ENCODE peak calls at places on chromosome 17, in four cellular contexts. Q, V, K and E are unnamed samples.

GRCh38 chr17:40442392-40443195 is 656 bp upstream of the IGFBP4 start:
- DNase-seq in V (no peak), K (no peak), Q (no peak), E (no peak)

GRCh38 chr17:76538941-76539340 is 903 bp upstream of the PRCD start:
- DNase-seq in K (no peak), Q (no peak), V (no peak), E (no peak)

GRCh38 chr17:35586569-35587073 is 501 bp upstream of the AP2B1 start:
- DNase-seq in Q (no peak), V (no peak), K (no peak), E (no peak)

GRCh38 chr17:76410328-76410965 is 26.0 kb downstream of the SPHK1 start:
- DNase-seq in V (no peak), K (no peak), Q (no peak), E (no peak)

GRCh38 chr17:79038545-79039135 is 14.7 kb downstream of the C1QTNF1 start:
- DNase-seq in Q (peak), K (no peak), V (no peak), E (peak)

GRCh38 chr17:70624208-70624607 is 454.9 kb downstream of the KCNJ2 start:
- DNase-seq in K (no peak), V (no peak), Q (no peak), E (no peak)

GRCh38 chr17:4082136-4082924 is 60.5 kb downstream of the ZZEF1 start:
- DNase-seq in V (no peak), Q (no peak), K (no peak), E (no peak)

GRCh38 chr17:82272495-82273326 is 789 bp downstream of the CSNK1D start:
- DNase-seq in V (peak), Q (peak), K (peak), E (peak)

GRCh38 chr17:14494161-14494560 is 193.3 kb downstream of the HS3ST3B1 start:
- DNase-seq in K (no peak), V (no peak), Q (no peak), E (no peak)

GRCh38 chr17:44001461-44001920 is 2.9 kb upstream of the NAGS start:
- DNase-seq in Q (no peak), K (no peak), V (no peak), E (no peak)

GRCh38 chr17:66420961-66421371 is 118.6 kb downstream of the PRKCA start:
- DNase-seq in K (no peak), V (no peak), Q (peak), E (peak)

GRCh38 chr17:10050597-10051101 is 145.6 kb upstream of the RCVRN start:
- DNase-seq in Q (peak), K (no peak), V (no peak), E (no peak)

GRCh38 chr17:21242780-21243515 is 10.3 kb downstream of the NATD1 start:
- DNase-seq in Q (no peak), K (no peak), V (no peak), E (no peak)

GRCh38 chr17:46772013-46772878 is 46.2 kb downstream of the WNT3 start:
- DNase-seq in V (no peak), Q (no peak), K (peak), E (peak)

GRCh38 chr17:79623786-79624657 is 13.2 kb upstream of the RBFOX3 start:
- DNase-seq in V (no peak), K (peak), Q (no peak), E (no peak)

GRCh38 chr17:81153340-81153803 is 11.9 kb upstream of the PVALEF start:
- DNase-seq in V (no peak), K (no peak), Q (peak), E (no peak)

GRCh38 chr17:19672009-19672837 is 23.7 kb downstream of the ALDH3A2 start:
- DNase-seq in Q (no peak), K (no peak), V (no peak), E (no peak)

GRCh38 chr17:45914036-45914717 is 19.8 kb downstream of the MAPT start:
- DNase-seq in V (no peak), K (no peak), Q (no peak), E (no peak)

GRCh38 chr17:70100983-70101382 is 26.0 kb downstream of the KCNJ16 start:
- DNase-seq in K (no peak), V (no peak), Q (no peak), E (no peak)

GRCh38 chr17:37233001-37233400 is 142.8 kb upstream of the C17orf78 start:
- DNase-seq in K (no peak), V (no peak), Q (no peak), E (no peak)

DNA sequence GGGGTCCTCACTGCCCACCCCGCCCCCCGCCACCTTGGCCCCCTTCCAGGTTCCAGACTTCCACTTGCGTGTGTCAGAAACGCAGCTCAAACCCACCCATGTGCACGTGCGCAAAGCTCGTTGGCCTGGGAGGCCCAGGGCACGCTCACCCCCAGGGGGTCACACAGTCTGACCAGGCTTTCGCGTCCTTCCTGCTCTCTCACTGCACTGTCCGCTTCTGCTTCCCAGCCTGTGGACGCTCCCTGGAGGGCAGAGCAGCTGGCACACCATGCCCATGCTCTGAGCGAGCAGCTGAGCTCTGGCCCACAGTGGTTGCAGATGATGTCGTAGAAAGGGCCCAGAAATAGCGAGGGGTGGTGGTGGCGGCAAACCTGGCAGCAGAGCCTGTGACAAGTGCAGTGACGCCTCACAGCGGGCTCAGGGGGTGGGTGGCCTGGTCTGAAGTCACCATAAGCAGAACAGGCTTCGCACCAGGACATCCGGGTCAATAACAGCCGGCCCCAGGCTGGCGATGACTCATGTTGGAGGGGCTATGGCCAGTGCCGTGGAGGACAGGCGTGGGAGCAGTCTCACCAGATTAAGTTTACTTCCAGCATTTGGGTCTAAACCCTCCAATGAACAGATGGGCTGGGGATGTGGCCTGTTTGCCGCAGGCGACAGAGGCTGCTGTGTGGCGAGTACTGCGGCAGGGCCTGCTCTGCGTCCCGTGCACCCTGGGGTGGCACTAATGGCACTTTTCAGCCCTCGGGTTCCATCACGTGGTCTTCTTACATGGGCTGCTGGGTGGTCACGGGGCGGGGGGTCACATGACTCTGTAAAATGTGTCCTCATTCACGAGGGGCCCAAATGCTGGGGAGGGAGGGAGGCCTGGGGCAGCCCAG is 49.0 kb downstream of the NT5M start:
- DNase-seq in V (no peak), K (no peak), Q (no peak), E (no peak)
- TF ChIP-seq CTCF in V (no peak), K (no peak), Q (no peak), E (no peak)

DNA sequence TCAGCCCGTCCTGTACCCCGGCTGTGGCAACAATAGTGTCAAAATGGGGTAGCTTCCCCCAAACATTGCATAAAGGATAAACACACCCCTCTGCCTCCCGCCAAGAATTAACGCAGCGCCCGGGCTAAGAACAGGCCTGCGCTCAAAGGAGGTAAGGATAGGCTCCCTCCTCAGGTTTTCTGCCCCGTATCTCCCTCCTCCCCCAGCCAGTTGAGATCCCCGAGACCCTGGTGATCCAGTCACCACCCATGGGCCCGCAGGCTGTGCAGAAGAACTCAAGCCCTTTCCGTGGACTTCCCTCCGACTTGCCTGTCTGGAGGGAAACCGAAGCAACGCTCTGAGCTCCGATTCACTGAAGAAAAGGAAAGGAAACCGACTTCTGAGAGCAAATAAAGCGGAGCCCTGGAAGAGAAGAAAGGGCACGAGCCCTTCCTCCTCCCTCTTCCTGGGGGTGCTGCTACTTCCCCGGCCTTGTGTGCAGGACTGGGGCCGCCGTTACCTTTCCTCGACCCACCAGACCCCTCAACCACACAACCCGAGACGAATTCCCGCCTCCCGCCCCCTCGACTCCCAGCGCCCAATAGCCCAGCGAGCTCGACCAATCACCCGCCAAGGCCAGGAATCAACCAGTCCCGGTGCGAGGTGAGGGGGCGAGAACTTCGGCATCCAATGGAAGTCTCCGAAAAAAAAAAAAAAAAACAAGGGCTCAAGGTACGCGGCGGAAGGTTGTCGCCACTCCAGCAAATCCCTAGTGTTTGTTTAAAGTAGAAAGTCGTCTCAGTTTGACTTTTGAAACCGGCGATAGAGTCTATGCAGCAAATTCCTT is at the start of gene BRIP1:
- DNase-seq in K (peak), V (peak), Q (peak), E (peak)
- TF ChIP-seq CTCF in K (no peak), V (no peak), Q (no peak), E (no peak)

GRCh38 chr17:59310263-59310920 is 21.1 kb upstream of the YPEL2 start:
- DNase-seq in K (no peak), Q (no peak), V (no peak), E (no peak)
- TF ChIP-seq CTCF in K (no peak), Q (no peak), V (no peak), E (no peak)

GRCh38 chr17:13346996-13347762 is 254.6 kb downstream of the HS3ST3A1 start:
- DNase-seq in Q (no peak), V (no peak), K (no peak), E (no peak)

GRCh38 chr17:13350466-13350865 is 251.3 kb downstream of the HS3ST3A1 start:
- DNase-seq in V (no peak), K (no peak), Q (no peak), E (no peak)

GRCh38 chr17:13352747-13353415 is 248.8 kb downstream of the HS3ST3A1 start:
- DNase-seq in V (no peak), K (no peak), Q (no peak), E (no peak)

GRCh38 chr17:13353590-13353989 is 248.1 kb downstream of the HS3ST3A1 start:
- DNase-seq in Q (no peak), K (no peak), V (no peak), E (no peak)

GRCh38 chr17:13351046-13351445 is 250.7 kb downstream of the HS3ST3A1 start:
- DNase-seq in Q (no peak), V (no peak), K (no peak), E (no peak)
- TF ChIP-seq CTCF in Q (no peak), V (no peak), K (no peak), E (no peak)

DNA sequence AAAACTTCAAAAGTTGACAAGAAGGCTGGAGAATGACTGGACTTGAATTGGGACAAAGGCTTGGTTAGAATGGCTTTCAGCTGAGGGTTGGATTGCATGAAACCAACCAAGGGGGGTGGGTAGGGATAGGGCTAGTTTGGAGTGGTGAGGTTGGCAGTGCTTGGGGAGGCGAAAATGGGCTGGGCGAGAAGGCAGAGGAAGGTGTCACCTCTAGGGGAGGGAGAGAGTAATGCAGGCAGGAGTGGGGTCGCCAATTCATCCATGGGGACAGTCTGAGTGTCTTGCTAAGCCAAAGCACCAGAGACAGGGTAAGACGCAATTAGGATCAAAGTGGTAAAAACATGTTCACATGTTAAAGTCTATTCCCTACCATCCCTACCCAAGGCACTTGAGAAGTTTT is 6.2 kb upstream of the DNAH2 start:
- DNase-seq in Q (no peak), V (no peak), K (no peak), E (no peak)
- TF ChIP-seq CTCF in Q (peak), V (no peak), K (no peak), E (no peak)

GRCh38 chr17:17269926-17270773 is 10.9 kb downstream of the COPS3 start:
- DNase-seq in V (peak), K (no peak), Q (peak), E (no peak)
- TF ChIP-seq CTCF in V (no peak), K (peak), Q (peak), E (peak)

GRCh38 chr17:63983326-63983725 is 10.6 kb upstream of the SCN4A start:
- DNase-seq in K (no peak), Q (no peak), V (no peak), E (no peak)

GRCh38 chr17:63985387-63986140 is 12.6 kb upstream of the PRR29 start:
- DNase-seq in K (no peak), Q (no peak), V (no peak), E (no peak)

GRCh38 chr17:63984206-63984605 is 11.5 kb upstream of the SCN4A start:
- DNase-seq in V (no peak), Q (no peak), K (no peak), E (no peak)

GRCh38 chr17:63986842-63987615 is 11.1 kb upstream of the PRR29 start:
- DNase-seq in V (no peak), Q (no peak), K (no peak), E (no peak)

DNA sequence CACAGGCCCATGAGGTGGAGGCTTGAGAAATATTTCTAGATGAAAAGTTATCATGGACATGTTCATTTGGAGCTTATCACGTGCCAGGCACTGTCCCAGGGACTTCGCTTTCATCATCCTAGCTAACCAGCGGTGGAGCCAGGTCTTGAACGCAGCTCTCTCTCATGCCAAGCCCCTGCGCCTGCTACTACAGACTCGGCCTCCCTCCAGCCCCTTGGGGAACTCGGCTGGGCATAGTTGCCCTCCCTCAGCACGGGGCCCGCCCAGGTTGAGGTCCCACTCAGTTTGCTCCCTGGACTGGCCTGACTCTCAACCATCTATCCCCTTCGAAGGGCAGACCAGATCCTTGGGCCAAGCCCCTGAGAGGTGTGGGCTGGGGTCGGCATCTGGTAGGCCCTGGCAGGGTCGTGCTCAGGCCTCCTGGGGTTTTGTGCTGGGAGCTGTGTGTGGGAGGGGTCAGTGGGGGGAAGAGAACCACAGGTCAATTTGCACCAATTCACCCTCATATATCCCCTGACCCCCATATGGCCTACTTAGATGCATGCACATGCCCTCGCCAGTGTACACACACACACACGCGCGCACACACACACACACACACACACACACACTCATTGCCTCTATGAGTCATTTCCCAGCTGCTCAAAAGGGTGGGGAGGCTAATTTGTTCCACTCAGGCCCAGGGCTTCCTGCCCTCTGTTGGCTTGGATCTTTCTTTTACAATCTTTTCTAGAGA is 12.1 kb upstream of the SCN4A start:
- DNase-seq in V (peak), Q (peak), K (no peak), E (no peak)
- TF ChIP-seq CTCF in V (no peak), Q (no peak), K (no peak), E (no peak)

GRCh38 chr17:50164697-50164988 is 1.2 kb upstream of the SGCA start:
- DNase-seq in K (no peak), Q (no peak), V (no peak), E (no peak)

GRCh38 chr17:50161023-50161910 is 4.5 kb upstream of the SGCA start:
- DNase-seq in K (peak), V (peak), Q (peak), E (peak)

GRCh38 chr17:50161911-50162288 is 3.9 kb upstream of the SGCA start:
- DNase-seq in K (no peak), Q (no peak), V (no peak), E (no peak)

GRCh38 chr17:50163846-50164696 is 1.7 kb upstream of the SGCA start:
- DNase-seq in V (no peak), K (no peak), Q (peak), E (peak)

GRCh38 chr17:50162466-50163254 is 3.1 kb upstream of the SGCA start:
- DNase-seq in K (no peak), Q (no peak), V (no peak), E (no peak)
- TF ChIP-seq CTCF in K (no peak), Q (no peak), V (no peak), E (no peak)